ENCODE peak calls at places on chromosomes 2 and 18, in five cellular contexts. One of them, this sample, is unnamed.

GRCh38 chr18:80239830-80240229 is 7.5 kb downstream of the PARD6G start:
- DNase-seq in upper lobe of right lung: no peak
- DNase-seq in astrocyte of the spinal cord: no peak
- DNase-seq in left lung: no peak
- DNase-seq in uterus: no peak
- DNase-seq in this sample: no peak

GRCh38 chr2:12675801-12676200 is 40.9 kb upstream of the TRIB2 start:
- DNase-seq in astrocyte of the spinal cord: peak; percentile 26
- DNase-seq in upper lobe of right lung: no peak
- DNase-seq in uterus: no peak
- DNase-seq in left lung: no peak
- DNase-seq in this sample: peak; percentile 21

GRCh38 chr18:54946149-54946581 is 13.1 kb downstream of the CCDC68 start:
- DNase-seq in uterus: no peak
- DNase-seq in astrocyte of the spinal cord: no peak
- DNase-seq in left lung: no peak
- DNase-seq in upper lobe of right lung: no peak
- DNase-seq in this sample: peak; percentile 59

GRCh38 chr2:196459539-196459938 is 180.0 kb upstream of the CCDC150 start:
- DNase-seq in uterus: no peak
- DNase-seq in upper lobe of right lung: no peak
- DNase-seq in astrocyte of the spinal cord: peak; percentile 64
- DNase-seq in left lung: no peak
- DNase-seq in this sample: peak; percentile 40

GRCh38 chr2:70718736-70719135 is 49.3 kb downstream of the ADD2 start:
- DNase-seq in upper lobe of right lung: no peak
- DNase-seq in astrocyte of the spinal cord: no peak
- DNase-seq in uterus: no peak
- DNase-seq in left lung: no peak
- DNase-seq in this sample: no peak

GRCh38 chr18:55731594-55732042 is 143.6 kb upstream of the TCF4 start:
- DNase-seq in astrocyte of the spinal cord: peak; percentile 10
- DNase-seq in uterus: no peak
- DNase-seq in upper lobe of right lung: no peak
- DNase-seq in left lung: no peak
- DNase-seq in this sample: peak; percentile 43

GRCh38 chr2:110097506-110098220 is 18.0 kb downstream of the MALL start:
- DNase-seq in uterus: no peak
- DNase-seq in upper lobe of right lung: peak; percentile 78
- DNase-seq in astrocyte of the spinal cord: no peak
- DNase-seq in left lung: peak; percentile 82
- DNase-seq in this sample: no peak

GRCh38 chr18:79939096-79939495 is 12.4 kb downstream of the SLC66A2 start:
- DNase-seq in astrocyte of the spinal cord: no peak
- DNase-seq in left lung: no peak
- DNase-seq in upper lobe of right lung: no peak
- DNase-seq in uterus: no peak
- DNase-seq in this sample: no peak

GRCh38 chr2:112880081-112880531 is 30.9 kb upstream of the IL37 start:
- DNase-seq in upper lobe of right lung: no peak
- DNase-seq in uterus: no peak
- DNase-seq in astrocyte of the spinal cord: peak; percentile 52
- DNase-seq in left lung: no peak
- DNase-seq in this sample: peak; percentile 47

GRCh38 chr18:36735130-36735529 is 93.7 kb downstream of the TPGS2 start:
- DNase-seq in astrocyte of the spinal cord: no peak
- DNase-seq in upper lobe of right lung: no peak
- DNase-seq in uterus: no peak
- DNase-seq in left lung: no peak
- DNase-seq in this sample: no peak

GRCh38 chr18:75962177-75962576 is 532.9 kb downstream of the ZNF516 start:
- DNase-seq in astrocyte of the spinal cord: no peak
- DNase-seq in left lung: no peak
- DNase-seq in uterus: no peak
- DNase-seq in upper lobe of right lung: no peak
- DNase-seq in this sample: no peak

GRCh38 chr2:206275274-206276160 is 1.1 kb downstream of the ZDBF2 start:
- DNase-seq in astrocyte of the spinal cord: peak; percentile 40
- DNase-seq in upper lobe of right lung: no peak
- DNase-seq in left lung: no peak
- DNase-seq in uterus: no peak
- DNase-seq in this sample: peak; percentile 71

GRCh38 chr2:234954551-234954992 is 2.8 kb downstream of the SH3BP4 start:
- DNase-seq in left lung: no peak
- DNase-seq in uterus: peak; percentile 40
- DNase-seq in upper lobe of right lung: no peak
- DNase-seq in astrocyte of the spinal cord: peak; percentile 61
- DNase-seq in this sample: no peak

GRCh38 chr2:239581352-239581901 is 180.6 kb upstream of the HDAC4 start:
- DNase-seq in left lung: peak; percentile 58
- DNase-seq in upper lobe of right lung: peak; percentile 41
- DNase-seq in uterus: no peak
- DNase-seq in astrocyte of the spinal cord: no peak
- DNase-seq in this sample: no peak

GRCh38 chr2:54879598-54880355 is 156.3 kb downstream of the EML6 start:
- DNase-seq in upper lobe of right lung: no peak
- DNase-seq in uterus: no peak
- DNase-seq in left lung: no peak
- DNase-seq in astrocyte of the spinal cord: no peak
- DNase-seq in this sample: no peak

GRCh38 chr2:139201516-139201915 is 421.3 kb upstream of the NXPH2 start:
- DNase-seq in left lung: no peak
- DNase-seq in uterus: no peak
- DNase-seq in upper lobe of right lung: no peak
- DNase-seq in astrocyte of the spinal cord: no peak
- DNase-seq in this sample: no peak

GRCh38 chr2:175036582-175037018 is 31.4 kb upstream of the CHN1 start:
- DNase-seq in uterus: no peak
- DNase-seq in upper lobe of right lung: no peak
- DNase-seq in astrocyte of the spinal cord: peak; percentile 35
- DNase-seq in left lung: no peak
- DNase-seq in this sample: peak; percentile 52

GRCh38 chr2:227221120-227221519 is 56.7 kb downstream of the COL4A3 start:
- DNase-seq in left lung: no peak
- DNase-seq in astrocyte of the spinal cord: no peak
- DNase-seq in upper lobe of right lung: no peak
- DNase-seq in uterus: no peak
- DNase-seq in this sample: no peak

GRCh38 chr18:3585656-3586509 is 135.9 kb downstream of the TGIF1 start:
- DNase-seq in upper lobe of right lung: peak; percentile 89
- DNase-seq in left lung: peak; percentile 88
- DNase-seq in astrocyte of the spinal cord: peak; percentile 72
- DNase-seq in uterus: peak; percentile 69
- DNase-seq in this sample: peak; percentile 84

GRCh38 chr2:220347661-220348060 is 720.2 kb downstream of the SLC4A3 start:
- DNase-seq in uterus: no peak
- DNase-seq in upper lobe of right lung: no peak
- DNase-seq in astrocyte of the spinal cord: no peak
- DNase-seq in left lung: no peak
- DNase-seq in this sample: no peak

GRCh38 chr18:30280861-30281470 is 761.6 kb downstream of the DSC3 start:
- DNase-seq in astrocyte of the spinal cord: peak; percentile 69
- DNase-seq in left lung: no peak
- DNase-seq in upper lobe of right lung: no peak
- DNase-seq in uterus: no peak
- DNase-seq in this sample: peak; percentile 75

GRCh38 chr2:46118656-46119338 is 178.4 kb upstream of the EPAS1 start:
- DNase-seq in uterus: no peak
- DNase-seq in astrocyte of the spinal cord: no peak
- DNase-seq in upper lobe of right lung: no peak
- DNase-seq in left lung: no peak
- DNase-seq in this sample: peak; percentile 91

GRCh38 chr2:175180701-175181103 is 808 bp downstream of the ATP5MC3 start:
- DNase-seq in left lung: no peak
- DNase-seq in uterus: no peak
- DNase-seq in upper lobe of right lung: peak; percentile 70
- DNase-seq in astrocyte of the spinal cord: peak; percentile 50
- DNase-seq in this sample: peak; percentile 56

GRCh38 chr2:54708584-54709340 is 14.7 kb upstream of the EML6 start:
- DNase-seq in uterus: no peak
- DNase-seq in upper lobe of right lung: peak; percentile 77
- DNase-seq in astrocyte of the spinal cord: no peak
- DNase-seq in left lung: peak; percentile 84
- DNase-seq in this sample: peak; percentile 24

GRCh38 chr2:77270433-77270832 is 251.7 kb downstream of the LRRTM4 start:
- DNase-seq in uterus: no peak
- DNase-seq in upper lobe of right lung: no peak
- DNase-seq in left lung: no peak
- DNase-seq in astrocyte of the spinal cord: no peak
- DNase-seq in this sample: no peak
- H3K4me3 ChIP-seq in uterus: no peak overlapping the region
- H3K4me3 ChIP-seq in upper lobe of right lung: no peak overlapping the region
- H3K4me3 ChIP-seq in left lung: no peak overlapping the region
- H3K4me3 ChIP-seq in astrocyte of the spinal cord: no peak overlapping the region
- H3K4me3 ChIP-seq in this sample: no peak overlapping the region

GRCh38 chr2:75130171-75130570 is 69.1 kb downstream of the TACR1 start:
- DNase-seq in uterus: no peak
- DNase-seq in upper lobe of right lung: no peak
- DNase-seq in left lung: no peak
- DNase-seq in astrocyte of the spinal cord: no peak
- DNase-seq in this sample: no peak
- TF ChIP-seq CTCF in uterus: no peak
- TF ChIP-seq CTCF in upper lobe of right lung: peak; percentile 33
- TF ChIP-seq CTCF in left lung: no peak
- TF ChIP-seq CTCF in astrocyte of the spinal cord: peak; percentile 4
- TF ChIP-seq CTCF in this sample: no peak

DNA sequence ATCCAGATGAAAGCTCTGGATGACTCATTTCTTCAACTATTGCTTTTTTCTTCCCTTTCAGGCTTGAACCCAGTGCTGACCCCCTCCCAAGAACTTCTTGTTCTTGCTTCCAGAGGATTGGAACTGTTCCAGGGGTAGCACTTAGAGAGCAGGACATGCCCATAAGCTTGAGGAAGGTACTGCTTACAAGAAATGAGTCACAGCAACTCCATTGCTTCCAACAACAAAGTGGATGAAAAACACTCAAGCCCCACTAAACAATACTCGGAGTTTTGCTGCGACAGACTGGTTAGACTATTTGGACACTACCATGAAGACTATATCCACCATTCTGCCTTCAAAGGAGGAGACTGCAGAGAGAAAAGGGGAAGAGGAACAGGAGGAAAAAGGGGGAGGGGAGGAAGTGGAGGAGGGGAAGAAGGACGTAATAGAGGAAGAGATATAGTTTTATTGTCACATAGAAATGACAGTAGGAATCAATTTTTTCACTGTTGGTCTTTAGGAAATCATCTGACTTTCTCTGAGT is 1.6 kb upstream of the EPC2 start:
- DNase-seq in upper lobe of right lung: no peak
- DNase-seq in left lung: no peak
- DNase-seq in uterus: peak; percentile 29
- DNase-seq in astrocyte of the spinal cord: peak; percentile 90
- DNase-seq in this sample: peak; percentile 76
- H3K4me3 ChIP-seq in upper lobe of right lung: no peak overlapping the region
- H3K4me3 ChIP-seq in left lung: peak overlapping the region; percentile 98
- H3K4me3 ChIP-seq in uterus: no peak overlapping the region
- H3K4me3 ChIP-seq in astrocyte of the spinal cord: no peak overlapping the region
- H3K4me3 ChIP-seq in this sample: no peak overlapping the region

GRCh38 chr18:23501626-23502025 is 1.7 kb upstream of the RMC1 start:
- DNase-seq in astrocyte of the spinal cord: no peak
- DNase-seq in upper lobe of right lung: no peak
- DNase-seq in left lung: peak; percentile 34
- DNase-seq in uterus: no peak
- DNase-seq in this sample: no peak
- TF ChIP-seq CTCF in astrocyte of the spinal cord: no peak
- TF ChIP-seq CTCF in upper lobe of right lung: no peak
- TF ChIP-seq CTCF in left lung: no peak
- TF ChIP-seq CTCF in uterus: no peak
- TF ChIP-seq CTCF in this sample: no peak

This sample was measured in cardiac fibroblast.